ENCODE peak calls at places on chromosomes 4 and X, in eight cellular contexts. M, A, S, I, O, C, B and Q are unnamed samples.

GRCh38 chrX:15242899-15243555 is 26.9 kb downstream of the ASB9 start:
- DNase-seq in M (peak; percentile 51), A (peak; percentile 10), S (peak; percentile 49), I (peak; percentile 8), O (peak; percentile 37), C (no peak), B (peak; percentile 10), Q (peak; percentile 70)

GRCh38 chrX:4710618-4711433 is 997.4 kb upstream of the PRKX start:
- DNase-seq in M (no peak), A (no peak), S (no peak), I (no peak), O (no peak), C (no peak), B (no peak), Q (no peak)

GRCh38 chr4:82745173-82745842 is 53.3 kb downstream of the SCD5 start:
- DNase-seq in M (peak; percentile 36), A (no peak), S (no peak), I (no peak), O (no peak), C (no peak), B (no peak), Q (no peak)

GRCh38 chrX:150864127-150864526 is 34.3 kb downstream of the CD99L2 start:
- DNase-seq in M (no peak), A (no peak), S (no peak), I (no peak), O (no peak), C (no peak), B (no peak), Q (no peak)

GRCh38 chr4:84644087-84644486 is 61.2 kb downstream of the CDS1 start:
- DNase-seq in M (no peak), A (no peak), S (no peak), I (no peak), O (no peak), C (no peak), B (no peak), Q (no peak)

GRCh38 chr4:30473225-30473624 is 246.9 kb upstream of the PCDH7 start:
- DNase-seq in M (no peak), A (no peak), S (no peak), I (no peak), O (no peak), C (no peak), B (no peak), Q (no peak)

GRCh38 chr4:5888222-5888701 is 4.6 kb downstream of the CRMP1 start:
- DNase-seq in M (no peak), A (peak; percentile 75), S (peak; percentile 62), I (no peak), O (no peak), C (no peak), B (no peak), Q (no peak)

GRCh38 chr4:7539659-7540058 is 104.9 kb upstream of the PSAPL1 start:
- DNase-seq in M (peak; percentile 79), A (peak; percentile 75), S (peak; percentile 83), I (peak; percentile 18), O (no peak), C (peak; percentile 56), B (peak; percentile 76), Q (peak; percentile 52)

GRCh38 chr4:108372678-108373077 is 203.9 kb upstream of the LEF1 start:
- DNase-seq in M (no peak), A (no peak), S (no peak), I (no peak), O (no peak), C (no peak), B (no peak), Q (no peak)

GRCh38 chr4:34293459-34293858 is 1950.9 kb downstream of the ARAP2 start:
- DNase-seq in M (peak; percentile 4), A (no peak), S (no peak), I (no peak), O (no peak), C (no peak), B (no peak), Q (no peak)